ENCODE peak calls at places on chromosomes 12 and 14, in eight cellular contexts. One of them, this sample, is unnamed.

GRCh38 chr14:104886690-104887622 is 21.9 kb downstream of the CEP170B start:
- DNase-seq in CD8-positive, alpha-beta T cell: no peak
- DNase-seq in right lobe of liver: peak; percentile 43
- DNase-seq in AG10803: no peak
- DNase-seq in prostate gland: no peak
- DNase-seq in lower leg skin: no peak
- DNase-seq in AG04450: no peak
- DNase-seq in astrocyte of the spinal cord: no peak
- DNase-seq in this sample: peak; percentile 51

GRCh38 chr12:68972570-68972969 is 39.6 kb upstream of the CPM start:
- DNase-seq in CD8-positive, alpha-beta T cell: no peak
- DNase-seq in right lobe of liver: peak; percentile 87
- DNase-seq in AG10803: no peak
- DNase-seq in prostate gland: no peak
- DNase-seq in lower leg skin: no peak
- DNase-seq in AG04450: no peak
- DNase-seq in astrocyte of the spinal cord: no peak
- DNase-seq in this sample: no peak

GRCh38 chr14:50957296-50957695 is 13.0 kb upstream of the PYGL start:
- DNase-seq in CD8-positive, alpha-beta T cell: no peak
- DNase-seq in right lobe of liver: no peak
- DNase-seq in AG10803: peak; percentile 32
- DNase-seq in prostate gland: no peak
- DNase-seq in lower leg skin: no peak
- DNase-seq in AG04450: no peak
- DNase-seq in astrocyte of the spinal cord: peak; percentile 44
- DNase-seq in this sample: no peak

GRCh38 chr12:110741371-110741770 is 1.3 kb downstream of the PPP1CC start:
- DNase-seq in CD8-positive, alpha-beta T cell: no peak
- DNase-seq in right lobe of liver: no peak
- DNase-seq in AG10803: no peak
- DNase-seq in prostate gland: no peak
- DNase-seq in lower leg skin: no peak
- DNase-seq in AG04450: no peak
- DNase-seq in astrocyte of the spinal cord: no peak
- DNase-seq in this sample: no peak

GRCh38 chr14:75441731-75442130 is 13.9 kb downstream of the JDP2 start:
- DNase-seq in CD8-positive, alpha-beta T cell: no peak
- DNase-seq in right lobe of liver: no peak
- DNase-seq in AG10803: peak; percentile 45
- DNase-seq in prostate gland: no peak
- DNase-seq in lower leg skin: no peak
- DNase-seq in AG04450: no peak
- DNase-seq in astrocyte of the spinal cord: no peak
- DNase-seq in this sample: no peak

GRCh38 chr12:57766464-57767311 is at the start of gene CYP27B1:
- DNase-seq in CD8-positive, alpha-beta T cell: no peak
- DNase-seq in right lobe of liver: no peak
- DNase-seq in AG10803: no peak
- DNase-seq in prostate gland: no peak
- DNase-seq in lower leg skin: no peak
- DNase-seq in AG04450: no peak
- DNase-seq in astrocyte of the spinal cord: no peak
- DNase-seq in this sample: no peak

GRCh38 chr14:88590173-88590572 is 27.3 kb downstream of the ZC3H14 start:
- DNase-seq in CD8-positive, alpha-beta T cell: no peak
- DNase-seq in right lobe of liver: no peak
- DNase-seq in AG10803: no peak
- DNase-seq in prostate gland: no peak
- DNase-seq in lower leg skin: no peak
- DNase-seq in AG04450: no peak
- DNase-seq in astrocyte of the spinal cord: peak; percentile 5
- DNase-seq in this sample: no peak

GRCh38 chr12:112836736-112837628 is 45.4 kb downstream of the RPH3A start:
- DNase-seq in CD8-positive, alpha-beta T cell: no peak
- DNase-seq in right lobe of liver: no peak
- DNase-seq in AG10803: no peak
- DNase-seq in prostate gland: no peak
- DNase-seq in lower leg skin: no peak
- DNase-seq in AG04450: no peak
- DNase-seq in astrocyte of the spinal cord: no peak
- DNase-seq in this sample: no peak

GRCh38 chr14:76377675-76378074 is 1.7 kb downstream of the ESRRB start:
- DNase-seq in CD8-positive, alpha-beta T cell: no peak
- DNase-seq in right lobe of liver: no peak
- DNase-seq in AG10803: no peak
- DNase-seq in prostate gland: no peak
- DNase-seq in lower leg skin: no peak
- DNase-seq in AG04450: no peak
- DNase-seq in astrocyte of the spinal cord: no peak
- DNase-seq in this sample: no peak

GRCh38 chr12:109951136-109951535 is 45.0 kb downstream of the GIT2 start:
- DNase-seq in CD8-positive, alpha-beta T cell: no peak
- DNase-seq in right lobe of liver: no peak
- DNase-seq in AG10803: peak; percentile 88
- DNase-seq in prostate gland: no peak
- DNase-seq in lower leg skin: no peak
- DNase-seq in AG04450: peak; percentile 78
- DNase-seq in astrocyte of the spinal cord: peak; percentile 89
- DNase-seq in this sample: no peak

GRCh38 chr12:28090835-28091234 is 99.4 kb upstream of the CCDC91 start:
- DNase-seq in CD8-positive, alpha-beta T cell: no peak
- DNase-seq in right lobe of liver: no peak
- DNase-seq in AG10803: no peak
- DNase-seq in prostate gland: no peak
- DNase-seq in lower leg skin: no peak
- DNase-seq in AG04450: no peak
- DNase-seq in astrocyte of the spinal cord: no peak
- DNase-seq in this sample: no peak

GRCh38 chr14:25150934-25151790 is 101.2 kb upstream of the STXBP6 start:
- DNase-seq in CD8-positive, alpha-beta T cell: no peak
- DNase-seq in right lobe of liver: no peak
- DNase-seq in AG10803: peak; percentile 75
- DNase-seq in prostate gland: no peak
- DNase-seq in lower leg skin: no peak
- DNase-seq in AG04450: no peak
- DNase-seq in astrocyte of the spinal cord: peak; percentile 52
- DNase-seq in this sample: no peak

GRCh38 chr12:39618701-39619100 is 902 bp downstream of the ABCD2 start:
- DNase-seq in CD8-positive, alpha-beta T cell: no peak
- DNase-seq in right lobe of liver: no peak
- DNase-seq in AG10803: no peak
- DNase-seq in prostate gland: no peak
- DNase-seq in lower leg skin: no peak
- DNase-seq in AG04450: no peak
- DNase-seq in astrocyte of the spinal cord: no peak
- DNase-seq in this sample: no peak

GRCh38 chr14:31921741-31922140 is 155.4 kb upstream of the ARHGAP5 start:
- DNase-seq in CD8-positive, alpha-beta T cell: no peak
- DNase-seq in right lobe of liver: no peak
- DNase-seq in AG10803: no peak
- DNase-seq in prostate gland: no peak
- DNase-seq in lower leg skin: no peak
- DNase-seq in AG04450: no peak
- DNase-seq in astrocyte of the spinal cord: no peak
- DNase-seq in this sample: no peak

GRCh38 chr14:74364271-74364880 is 16.1 kb downstream of the VRTN start:
- DNase-seq in CD8-positive, alpha-beta T cell: no peak
- DNase-seq in right lobe of liver: no peak
- DNase-seq in AG10803: no peak
- DNase-seq in prostate gland: no peak
- DNase-seq in lower leg skin: no peak
- DNase-seq in AG04450: no peak
- DNase-seq in astrocyte of the spinal cord: no peak
- DNase-seq in this sample: no peak

GRCh38 chr12:25587346-25587745 is 34.3 kb upstream of the LMNTD1 start:
- DNase-seq in CD8-positive, alpha-beta T cell: no peak
- DNase-seq in right lobe of liver: no peak
- DNase-seq in AG10803: no peak
- DNase-seq in prostate gland: no peak
- DNase-seq in lower leg skin: no peak
- DNase-seq in AG04450: no peak
- DNase-seq in astrocyte of the spinal cord: no peak
- DNase-seq in this sample: no peak

GRCh38 chr12:25592725-25593495 is 39.8 kb upstream of the LMNTD1 start:
- DNase-seq in CD8-positive, alpha-beta T cell: no peak
- DNase-seq in right lobe of liver: no peak
- DNase-seq in AG10803: no peak
- DNase-seq in prostate gland: no peak
- DNase-seq in lower leg skin: no peak
- DNase-seq in AG04450: no peak
- DNase-seq in astrocyte of the spinal cord: no peak
- DNase-seq in this sample: no peak

GRCh38 chr12:25590021-25590721 is 37.1 kb upstream of the LMNTD1 start:
- DNase-seq in CD8-positive, alpha-beta T cell: peak; percentile 6
- DNase-seq in right lobe of liver: no peak
- DNase-seq in AG10803: no peak
- DNase-seq in prostate gland: no peak
- DNase-seq in lower leg skin: no peak
- DNase-seq in AG04450: no peak
- DNase-seq in astrocyte of the spinal cord: no peak
- DNase-seq in this sample: no peak

GRCh38 chr12:25594376-25594775 is 41.3 kb upstream of the LMNTD1 start:
- DNase-seq in CD8-positive, alpha-beta T cell: no peak
- DNase-seq in right lobe of liver: no peak
- DNase-seq in AG10803: peak; percentile 63
- DNase-seq in prostate gland: no peak
- DNase-seq in lower leg skin: no peak
- DNase-seq in AG04450: no peak
- DNase-seq in astrocyte of the spinal cord: no peak
- DNase-seq in this sample: no peak

DNA sequence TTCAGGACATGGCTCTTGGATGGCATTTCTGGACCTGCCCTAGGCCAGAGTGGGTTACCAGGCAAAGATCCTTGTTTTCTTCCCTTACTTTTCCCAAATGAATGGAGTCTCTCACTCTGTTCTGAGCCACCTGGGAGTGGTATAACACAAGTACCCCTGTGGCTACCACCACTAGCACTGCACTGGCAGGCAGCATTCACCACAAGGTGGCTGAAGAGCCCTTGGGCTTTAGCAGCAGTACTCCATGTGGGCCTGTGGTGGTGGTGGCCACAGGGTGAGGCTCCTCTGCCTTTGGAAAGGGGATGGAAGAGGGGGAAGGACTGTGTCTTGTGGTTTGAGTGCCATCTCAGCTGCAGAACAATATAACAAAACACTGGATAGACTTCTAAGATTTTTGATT is 38.0 kb upstream of the LMNTD1 start:
- DNase-seq in CD8-positive, alpha-beta T cell: no peak
- DNase-seq in right lobe of liver: no peak
- DNase-seq in AG10803: no peak
- DNase-seq in prostate gland: no peak
- DNase-seq in lower leg skin: no peak
- DNase-seq in AG04450: no peak
- DNase-seq in astrocyte of the spinal cord: no peak
- DNase-seq in this sample: no peak
- TF ChIP-seq CTCF in CD8-positive, alpha-beta T cell: no peak
- TF ChIP-seq CTCF in right lobe of liver: no peak
- TF ChIP-seq CTCF in AG10803: no peak
- TF ChIP-seq CTCF in prostate gland: no peak
- TF ChIP-seq CTCF in lower leg skin: no peak
- TF ChIP-seq CTCF in AG04450: peak; percentile 18
- TF ChIP-seq CTCF in astrocyte of the spinal cord: peak; percentile 30
- TF ChIP-seq CTCF in this sample: no peak

GRCh38 chr14:55430024-55430690 is 10.3 kb downstream of the TBPL2 start:
- DNase-seq in CD8-positive, alpha-beta T cell: peak; percentile 19
- DNase-seq in right lobe of liver: no peak
- DNase-seq in AG10803: peak; percentile 82
- DNase-seq in prostate gland: peak; percentile 71
- DNase-seq in lower leg skin: peak; percentile 62
- DNase-seq in AG04450: peak; percentile 67
- DNase-seq in astrocyte of the spinal cord: peak; percentile 79
- DNase-seq in this sample: no peak

GRCh38 chr14:55427439-55427838 is 13.0 kb downstream of the TBPL2 start:
- DNase-seq in CD8-positive, alpha-beta T cell: no peak
- DNase-seq in right lobe of liver: no peak
- DNase-seq in AG10803: no peak
- DNase-seq in prostate gland: no peak
- DNase-seq in lower leg skin: no peak
- DNase-seq in AG04450: no peak
- DNase-seq in astrocyte of the spinal cord: no peak
- DNase-seq in this sample: no peak

GRCh38 chr14:55423969-55424368 is 12.3 kb upstream of the ATG14 start:
- DNase-seq in CD8-positive, alpha-beta T cell: no peak
- DNase-seq in right lobe of liver: no peak
- DNase-seq in AG10803: no peak
- DNase-seq in prostate gland: no peak
- DNase-seq in lower leg skin: no peak
- DNase-seq in AG04450: no peak
- DNase-seq in astrocyte of the spinal cord: no peak
- DNase-seq in this sample: no peak

GRCh38 chr14:55426881-55427280 is 13.5 kb downstream of the TBPL2 start:
- DNase-seq in CD8-positive, alpha-beta T cell: no peak
- DNase-seq in right lobe of liver: no peak
- DNase-seq in AG10803: no peak
- DNase-seq in prostate gland: no peak
- DNase-seq in lower leg skin: no peak
- DNase-seq in AG04450: no peak
- DNase-seq in astrocyte of the spinal cord: no peak
- DNase-seq in this sample: no peak

GRCh38 chr14:55425091-55425490 is 13.5 kb upstream of the ATG14 start:
- DNase-seq in CD8-positive, alpha-beta T cell: no peak
- DNase-seq in right lobe of liver: no peak
- DNase-seq in AG10803: no peak
- DNase-seq in prostate gland: no peak
- DNase-seq in lower leg skin: no peak
- DNase-seq in AG04450: no peak
- DNase-seq in astrocyte of the spinal cord: no peak
- DNase-seq in this sample: no peak
- TF ChIP-seq CTCF in CD8-positive, alpha-beta T cell: no peak
- TF ChIP-seq CTCF in right lobe of liver: no peak
- TF ChIP-seq CTCF in AG10803: peak; percentile 30
- TF ChIP-seq CTCF in prostate gland: no peak
- TF ChIP-seq CTCF in lower leg skin: no peak
- TF ChIP-seq CTCF in AG04450: no peak
- TF ChIP-seq CTCF in astrocyte of the spinal cord: no peak
- TF ChIP-seq CTCF in this sample: no peak

GRCh38 chr14:73280903-73281302 is 43.6 kb downstream of the PAPLN start:
- DNase-seq in CD8-positive, alpha-beta T cell: no peak
- DNase-seq in right lobe of liver: no peak
- DNase-seq in AG10803: no peak
- DNase-seq in prostate gland: no peak
- DNase-seq in lower leg skin: no peak
- DNase-seq in AG04450: no peak
- DNase-seq in astrocyte of the spinal cord: no peak
- DNase-seq in this sample: no peak
- TF ChIP-seq CTCF in CD8-positive, alpha-beta T cell: no peak
- TF ChIP-seq CTCF in right lobe of liver: no peak
- TF ChIP-seq CTCF in AG10803: no peak
- TF ChIP-seq CTCF in prostate gland: no peak
- TF ChIP-seq CTCF in lower leg skin: no peak
- TF ChIP-seq CTCF in AG04450: peak; percentile 14
- TF ChIP-seq CTCF in astrocyte of the spinal cord: no peak
- TF ChIP-seq CTCF in this sample: no peak

DNA sequence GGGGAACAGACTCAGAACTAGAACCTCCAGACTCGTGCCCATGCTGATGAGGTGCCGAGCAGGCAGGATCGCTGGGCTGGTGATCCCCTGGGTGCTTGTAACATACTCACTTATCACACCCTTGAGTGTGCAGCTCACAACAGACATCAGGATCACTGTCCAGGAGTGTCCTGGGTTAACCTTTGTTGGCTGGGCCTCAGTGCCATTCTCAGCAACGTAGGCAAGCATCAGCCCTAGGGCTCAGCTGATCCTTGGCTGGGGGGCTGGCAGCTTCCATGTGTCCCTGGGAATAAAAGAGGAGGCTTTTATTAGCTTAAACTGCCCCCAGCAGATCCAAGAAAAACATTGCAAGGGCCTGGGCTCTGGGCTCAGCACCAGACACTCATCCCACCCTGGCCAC is 1.6 kb downstream of the TMEM229B start:
- DNase-seq in CD8-positive, alpha-beta T cell: no peak
- DNase-seq in right lobe of liver: no peak
- DNase-seq in AG10803: no peak
- DNase-seq in prostate gland: no peak
- DNase-seq in lower leg skin: no peak
- DNase-seq in AG04450: no peak
- DNase-seq in astrocyte of the spinal cord: no peak
- DNase-seq in this sample: no peak
- TF ChIP-seq CTCF in CD8-positive, alpha-beta T cell: no peak
- TF ChIP-seq CTCF in right lobe of liver: no peak
- TF ChIP-seq CTCF in AG10803: no peak
- TF ChIP-seq CTCF in prostate gland: no peak
- TF ChIP-seq CTCF in lower leg skin: no peak
- TF ChIP-seq CTCF in AG04450: no peak
- TF ChIP-seq CTCF in astrocyte of the spinal cord: no peak
- TF ChIP-seq CTCF in this sample: no peak

This sample was measured in psoas muscle.